ENCODE peak calls at places on chromosomes 13 and 19, in five cellular contexts. K is IMR-90; X is Peyer's patch; W is CD8-positive, alpha-beta T cell; I is left ventricle myocardium inferior. D is an unnamed sample.

GRCh38 chr13:21005193-21005592 is 56.2 kb downstream of the LATS2 start:
- DNase-seq in K (no peak), X (peak; percentile 30), W (no peak), I (no peak), D (no peak)

GRCh38 chr13:26502826-26503225 is 54.7 kb upstream of the WASF3 start:
- DNase-seq in K (peak; percentile 96), X (no peak), W (no peak), I (no peak), D (no peak)

GRCh38 chr13:78239681-78240080 is 321.1 kb upstream of the EDNRB start:
- DNase-seq in K (peak; percentile 1), X (no peak), W (no peak), I (no peak), D (no peak)

GRCh38 chr13:44822291-44822690 is 167.0 kb downstream of the NUFIP1 start:
- DNase-seq in K (no peak), X (no peak), W (no peak), I (no peak), D (no peak)

GRCh38 chr19:28393574-28394336 is 819.2 kb downstream of the UQCRFS1 start:
- DNase-seq in K (no peak), X (no peak), W (no peak), I (no peak), D (no peak)

GRCh38 chr19:41328157-41328817 is 18.3 kb downstream of the CCDC97 start:
- DNase-seq in K (peak; percentile 71), X (peak; percentile 76), W (no peak), I (no peak), D (no peak)

GRCh38 chr19:55076321-55076720 is 652 bp downstream of the EPS8L1 start:
- DNase-seq in K (no peak), X (no peak), W (no peak), I (no peak), D (no peak)

GRCh38 chr19:54201172-54201701 is 579 bp downstream of the RPS9 start:
- DNase-seq in K (no peak), X (no peak), W (no peak), I (no peak), D (peak; percentile 62)

GRCh38 chr19:18321729-18322091 is 1.2 kb downstream of the LSM4 start:
- DNase-seq in K (peak; percentile 33), X (no peak), W (no peak), I (no peak), D (no peak)

GRCh38 chr19:16957151-16957662 is 68.4 kb downstream of the F2RL3 start:
- DNase-seq in K (no peak), X (peak; percentile 15), W (no peak), I (no peak), D (no peak)

GRCh38 chr19:31718041-31718440 is 368.8 kb upstream of the TSHZ3 start:
- DNase-seq in K (no peak), X (no peak), W (no peak), I (no peak), D (no peak)

GRCh38 chr19:31160346-31160926 is 188.8 kb downstream of the TSHZ3 start:
- DNase-seq in K (peak; percentile 54), X (no peak), W (no peak), I (no peak), D (no peak)

GRCh38 chr19:16628984-16629691 is 1.1 kb upstream of the MED26 start:
- DNase-seq in K (peak; percentile 72), X (peak; percentile 62), W (no peak), I (peak; percentile 37), D (no peak)

GRCh38 chr13:108427355-108427754 is 157.8 kb downstream of the TNFSF13B start:
- DNase-seq in K (no peak), X (no peak), W (no peak), I (no peak), D (no peak)

GRCh38 chr13:52447354-52447753 is 3.1 kb downstream of the VPS36 start:
- DNase-seq in K (peak; percentile 7), X (no peak), W (no peak), I (no peak), D (no peak)

GRCh38 chr13:110347088-110347487 is 40.0 kb downstream of the COL4A2 start:
- DNase-seq in K (no peak), X (no peak), W (no peak), I (no peak), D (no peak)

GRCh38 chr19:37045140-37045539 is 33.1 kb upstream of the ZNF420 start:
- DNase-seq in K (no peak), X (no peak), W (no peak), I (no peak), D (no peak)

GRCh38 chr13:101217086-101217485 is 199.2 kb downstream of the NALCN start:
- DNase-seq in K (no peak), X (no peak), W (no peak), I (no peak), D (no peak)

GRCh38 chr13:33379597-33379996 is 94.0 kb upstream of the STARD13 start:
- DNase-seq in K (no peak), X (no peak), W (no peak), I (no peak), D (no peak)

GRCh38 chr19:33520844-33521479 is 629 bp downstream of the PEPD start:
- DNase-seq in K (no peak), X (peak; percentile 84), W (no peak), I (no peak), D (no peak)

GRCh38 chr19:14550201-14550754 is 20.9 kb downstream of the TECR start:
- DNase-seq in K (no peak), X (peak; percentile 77), W (no peak), I (no peak), D (peak; percentile 82)

GRCh38 chr13:111183959-111184684 is 69.0 kb downstream of the ARHGEF7 start:
- DNase-seq in K (no peak), X (no peak), W (no peak), I (peak; percentile 47), D (no peak)

GRCh38 chr19:13152854-13153626 is 2.8 kb downstream of the IER2 start:
- DNase-seq in K (peak; percentile 93), X (peak; percentile 98), W (peak; percentile 99), I (peak; percentile 94), D (peak; percentile 99)

GRCh38 chr13:61954092-61954491 is 538.4 kb upstream of the PCDH20 start:
- DNase-seq in K (peak; percentile 0), X (no peak), W (no peak), I (no peak), D (no peak)

GRCh38 chr13:76884167-76884566 is 2.0 kb downstream of the KCTD12 start:
- DNase-seq in K (no peak), X (peak; percentile 53), W (no peak), I (peak; percentile 27), D (peak; percentile 73)

GRCh38 chr13:26968431-26969335 is 202.9 kb downstream of the USP12 start:
- DNase-seq in K (peak; percentile 23), X (peak; percentile 80), W (no peak), I (no peak), D (no peak)

GRCh38 chr13:49652691-49653305 is 24.5 kb downstream of the ARL11 start:
- DNase-seq in K (peak; percentile 10), X (peak; percentile 69), W (no peak), I (no peak), D (no peak)

GRCh38 chr19:45881909-45882528 is 3.9 kb downstream of the IRF2BP1 start:
- DNase-seq in K (no peak), X (peak; percentile 54), W (no peak), I (no peak), D (no peak)

GRCh38 chr19:45883881-45884681 is 1.9 kb downstream of the IRF2BP1 start:
- DNase-seq in K (no peak), X (no peak), W (no peak), I (no peak), D (peak; percentile 82)

GRCh38 chr19:45883586-45883880 is 2.4 kb downstream of the IRF2BP1 start:
- DNase-seq in K (no peak), X (no peak), W (no peak), I (no peak), D (no peak)

GRCh38 chr19:45881082-45881908 is 4.6 kb downstream of the IRF2BP1 start:
- DNase-seq in K (no peak), X (no peak), W (no peak), I (no peak), D (no peak)

DNA sequence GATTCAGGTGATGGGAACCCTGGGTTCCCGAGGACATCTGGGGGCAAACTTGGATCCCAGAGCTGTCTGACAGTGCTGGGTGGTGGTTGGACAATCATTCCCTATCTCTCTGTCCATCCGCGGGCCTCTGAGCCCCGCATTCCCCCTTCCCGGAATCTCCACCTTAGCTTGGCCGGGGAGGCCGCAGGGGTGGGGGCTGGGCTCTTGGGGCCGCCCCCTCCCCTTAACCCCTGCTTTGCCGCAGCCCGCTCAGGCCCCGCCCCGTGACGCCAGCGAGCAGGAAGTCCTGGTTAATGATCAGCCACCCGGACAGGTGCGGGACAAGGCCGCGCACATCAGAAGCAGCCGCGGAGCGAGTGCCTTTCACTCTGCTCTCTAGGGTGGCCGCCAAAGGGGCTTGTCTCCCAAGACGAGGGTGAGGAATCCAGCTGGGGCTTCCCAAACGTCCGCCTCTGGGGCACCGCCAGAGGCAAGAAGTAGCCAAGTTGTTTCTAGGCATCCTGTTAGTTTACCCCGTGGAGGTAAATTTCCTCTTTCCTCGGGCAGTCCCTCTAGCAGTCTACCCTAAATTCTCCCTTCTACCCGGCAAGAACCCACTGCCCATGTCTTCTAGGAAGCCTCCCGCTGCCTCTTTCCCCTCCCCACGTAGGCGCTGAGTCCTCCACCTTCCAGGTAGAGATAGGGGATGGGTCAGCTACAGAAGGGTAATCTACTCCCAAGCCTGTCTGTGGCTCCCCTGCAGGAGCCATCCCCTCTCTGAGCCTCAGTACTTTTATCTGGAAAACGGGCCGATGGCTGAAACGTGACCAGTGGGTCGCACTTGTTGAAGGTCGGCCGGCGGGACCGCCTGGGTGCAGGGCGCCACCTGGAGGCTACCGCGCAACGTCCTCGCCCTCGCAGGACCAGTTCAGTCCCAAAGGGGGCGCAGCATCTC is 3.0 kb downstream of the IRF2BP1 start:
- DNase-seq in K (peak; percentile 82), X (peak; percentile 93), W (peak; percentile 66), I (peak; percentile 73), D (peak; percentile 94)
- H3K27ac ChIP-seq in K (no peak overlapping the region), X (peak overlapping the region; percentile 31), W (no peak overlapping the region), I (no peak overlapping the region), D (peak overlapping the region; percentile 79)

DNA sequence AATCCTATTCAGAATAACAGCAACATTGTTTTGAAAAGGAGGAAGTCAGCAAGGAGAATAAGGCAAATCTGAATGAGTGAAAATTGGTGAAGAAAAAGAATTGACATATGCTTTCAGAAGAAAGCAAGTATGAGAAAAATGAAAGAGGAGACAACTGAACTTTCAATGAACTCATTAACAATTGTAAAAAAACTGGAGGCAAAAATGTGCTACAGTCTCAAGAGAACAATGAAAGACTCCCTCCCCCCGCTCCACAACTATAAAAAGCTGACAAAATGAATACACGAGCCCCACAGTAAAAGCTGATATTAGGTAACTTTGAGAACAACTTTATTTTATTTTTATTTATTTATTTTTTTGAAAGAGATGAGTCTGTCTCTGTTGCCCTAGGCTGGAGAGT is 373.1 kb downstream of the DIAPH3 start:
- DNase-seq in K (peak; percentile 11), X (no peak), W (no peak), I (no peak), D (no peak)
- TF ChIP-seq CTCF in K (no peak), X (no peak), W (no peak), I (no peak), D (no peak)

GRCh38 chr19:48617146-48617937 is 1.6 kb downstream of the RPL18 start:
- DNase-seq in K (no peak), X (no peak), W (no peak), I (no peak), D (no peak)
- H3K36me3 ChIP-seq in K (peaks cover 28% of the 10 kb centered on the region), X (peaks cover 30% of the 10 kb centered on the region), W (peaks cover 30% of the 10 kb centered on the region), I (peaks cover 42% of the 10 kb centered on the region), D (peaks cover 13% of the 10 kb centered on the region)

DNA sequence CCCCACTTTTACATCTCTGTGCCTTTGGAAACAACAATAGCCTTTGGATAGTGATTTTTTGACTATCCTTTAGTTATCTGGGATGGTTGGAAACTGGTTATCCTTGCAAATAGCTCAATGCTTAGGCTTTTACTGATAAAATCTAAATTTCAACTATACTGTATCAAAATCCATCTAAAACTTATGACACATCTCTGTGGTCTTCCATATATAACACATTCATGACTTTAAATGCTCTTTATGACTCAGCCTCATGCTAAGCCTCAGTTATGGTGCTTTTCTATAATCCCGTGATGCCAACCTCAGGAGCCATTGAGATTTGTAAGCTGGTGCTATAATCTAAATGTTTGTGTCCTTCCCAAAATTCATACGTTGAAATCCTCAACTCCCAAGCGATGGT is 27.2 kb downstream of the FAM216B start:
- DNase-seq in K (peak; percentile 56), X (no peak), W (no peak), I (no peak), D (no peak)
- H3K27ac ChIP-seq in K (no peak overlapping the region), X (no peak overlapping the region), W (no peak overlapping the region), I (no peak overlapping the region), D (no peak overlapping the region)